ENCODE peak calls at places on chromosomes 2 and 18, in seven cellular contexts. V is neural progenitor cell; K is progenitor cell of endocrine pancreas; Y is stimulated activated CD8-positive, alpha-beta memory T cell treated with anti-CD3 and anti-CD28 coated beads, Interleukin-7, amount 100 ng/mL, for 48 hours; B is astrocyte of the spinal cord; U is activated CD8-positive, alpha-beta memory T cell treated with anti-CD3 and anti-CD28 coated beads for 24 hours; F is fibroblast of lung. L is an unnamed sample.

GRCh38 chr2:39455826-39456225 is 18.7 kb upstream of the MAP4K3 start:
- DNase-seq in V (no peak), K (no peak), Y (no peak), B (peak; percentile 50), U (no peak), F (no peak), L (no peak)

GRCh38 chr2:219457784-219458369 is 23.2 kb downstream of the SPEG start:
- DNase-seq in V (peak; percentile 37), K (no peak), Y (no peak), B (no peak), U (no peak), F (no peak), L (no peak)

GRCh38 chr18:27793013-27793412 is 383.9 kb downstream of the CDH2 start:
- DNase-seq in V (no peak), K (no peak), Y (no peak), B (no peak), U (no peak), F (no peak), L (no peak)

GRCh38 chr2:69209482-69209881 is 177.5 kb downstream of the GFPT1 start:
- DNase-seq in V (no peak), K (no peak), Y (no peak), B (no peak), U (no peak), F (no peak), L (no peak)

GRCh38 chr2:41610501-41611242 is 437.1 kb upstream of the PKDCC start:
- DNase-seq in V (no peak), K (no peak), Y (no peak), B (peak; percentile 77), U (no peak), F (peak; percentile 64), L (no peak)

GRCh38 chr2:200788129-200788718 is 23.5 kb upstream of the BZW1 start:
- DNase-seq in V (no peak), K (no peak), Y (no peak), B (peak; percentile 68), U (no peak), F (peak; percentile 50), L (no peak)

GRCh38 chr2:125004091-125004800 is 979.2 kb downstream of the CNTNAP5 start:
- DNase-seq in V (no peak), K (no peak), Y (no peak), B (peak; percentile 46), U (no peak), F (no peak), L (no peak)

GRCh38 chr2:185456517-185456916 is 282.1 kb upstream of the FSIP2 start:
- DNase-seq in V (no peak), K (no peak), Y (no peak), B (peak; percentile 89), U (no peak), F (peak; percentile 25), L (no peak)

GRCh38 chr2:109345091-109345490 is 216.1 kb downstream of the SH3RF3 start:
- DNase-seq in V (no peak), K (no peak), Y (no peak), B (no peak), U (no peak), F (no peak), L (no peak)

GRCh38 chr2:197875736-197876135 is 71.3 kb downstream of the PLCL1 start:
- DNase-seq in V (no peak), K (no peak), Y (no peak), B (no peak), U (no peak), F (no peak), L (no peak)

GRCh38 chr2:213122730-213123129 is 28.7 kb downstream of the IKZF2 start:
- DNase-seq in V (no peak), K (no peak), Y (no peak), B (no peak), U (no peak), F (no peak), L (no peak)

GRCh38 chr2:83224591-83224990 is 1234.5 kb downstream of the SUCLG1 start:
- DNase-seq in V (no peak), K (no peak), Y (no peak), B (no peak), U (no peak), F (no peak), L (no peak)

GRCh38 chr2:197431858-197432257 is 3.0 kb downstream of the SF3B1 start:
- DNase-seq in V (no peak), K (no peak), Y (no peak), B (no peak), U (no peak), F (no peak), L (no peak)

GRCh38 chr18:49024408-49024807 is 73.6 kb upstream of the SMAD7 start:
- DNase-seq in V (no peak), K (no peak), Y (no peak), B (no peak), U (no peak), F (no peak), L (no peak)

GRCh38 chr2:176567361-176567760 is 298.1 kb downstream of the MTX2 start:
- DNase-seq in V (no peak), K (no peak), Y (no peak), B (no peak), U (no peak), F (no peak), L (no peak)

GRCh38 chr18:62069556-62069955 is 117.3 kb downstream of the PIGN start:
- DNase-seq in V (no peak), K (no peak), Y (no peak), B (no peak), U (no peak), F (peak; percentile 78), L (no peak)

GRCh38 chr2:176804392-176804791 is 408.2 kb upstream of the HNRNPA3 start:
- DNase-seq in V (no peak), K (no peak), Y (no peak), B (no peak), U (no peak), F (no peak), L (no peak)

GRCh38 chr2:33216508-33217182 is 259.8 kb upstream of the RASGRP3 start:
- DNase-seq in V (no peak), K (no peak), Y (no peak), B (no peak), U (no peak), F (peak; percentile 49), L (no peak)

GRCh38 chr2:241565413-241565812 is 6.9 kb downstream of the BOK start:
- DNase-seq in V (no peak), K (no peak), Y (no peak), B (no peak), U (no peak), F (no peak), L (no peak)

GRCh38 chr2:42142476-42143184 is 26.5 kb upstream of the EML4 start:
- DNase-seq in V (no peak), K (no peak), Y (no peak), B (peak; percentile 62), U (no peak), F (peak; percentile 47), L (no peak)

GRCh38 chr2:70044290-70045040 is 42.8 kb upstream of the PCBP1 start:
- DNase-seq in V (no peak), K (no peak), Y (no peak), B (no peak), U (no peak), F (no peak), L (no peak)

L was measured in D721Med.